ENCODE peak calls at places on chromosomes 12 and 14, in six cellular contexts. One of them, this sample, is unnamed.

GRCh38 chr12:16325426-16325825 is 22.0 kb upstream of the MGST1 start:
- DNase-seq in fibroblast of pulmonary artery: no peak
- DNase-seq in kidney: no peak
- DNase-seq in NCI-H524: no peak
- DNase-seq in tibial artery: no peak
- DNase-seq in DMS153: peak
- DNase-seq in this sample: no peak

GRCh38 chr14:66638688-66639087 is 130.7 kb downstream of the GPHN start:
- DNase-seq in fibroblast of pulmonary artery: peak
- DNase-seq in kidney: no peak
- DNase-seq in NCI-H524: no peak
- DNase-seq in tibial artery: no peak
- DNase-seq in DMS153: no peak
- DNase-seq in this sample: no peak

GRCh38 chr12:56461235-56462159 is 6.9 kb upstream of the SPRYD4 start:
- DNase-seq in fibroblast of pulmonary artery: peak
- DNase-seq in kidney: no peak
- DNase-seq in NCI-H524: no peak
- DNase-seq in tibial artery: no peak
- DNase-seq in DMS153: no peak
- DNase-seq in this sample: peak

GRCh38 chr12:85834378-85834777 is 1.8 kb downstream of the RASSF9 start:
- DNase-seq in fibroblast of pulmonary artery: no peak
- DNase-seq in kidney: no peak
- DNase-seq in NCI-H524: no peak
- DNase-seq in tibial artery: no peak
- DNase-seq in DMS153: no peak
- DNase-seq in this sample: no peak

GRCh38 chr12:12091977-12092663 is 21.4 kb downstream of the BCL2L14 start:
- DNase-seq in fibroblast of pulmonary artery: peak
- DNase-seq in kidney: no peak
- DNase-seq in NCI-H524: no peak
- DNase-seq in tibial artery: no peak
- DNase-seq in DMS153: peak
- DNase-seq in this sample: no peak

GRCh38 chr12:52020539-52021336 is 14.0 kb downstream of the TAMALIN start:
- DNase-seq in fibroblast of pulmonary artery: peak
- DNase-seq in kidney: peak
- DNase-seq in NCI-H524: peak
- DNase-seq in tibial artery: no peak
- DNase-seq in DMS153: peak
- DNase-seq in this sample: peak

GRCh38 chr12:22018860-22019259 is 27.2 kb upstream of the CMAS start:
- DNase-seq in fibroblast of pulmonary artery: peak
- DNase-seq in kidney: no peak
- DNase-seq in NCI-H524: no peak
- DNase-seq in tibial artery: no peak
- DNase-seq in DMS153: no peak
- DNase-seq in this sample: no peak

GRCh38 chr12:30822385-30823139 is 67.8 kb upstream of the CAPRIN2 start:
- DNase-seq in fibroblast of pulmonary artery: peak
- DNase-seq in kidney: peak
- DNase-seq in NCI-H524: peak
- DNase-seq in tibial artery: peak
- DNase-seq in DMS153: no peak
- DNase-seq in this sample: peak

GRCh38 chr14:99476864-99477263 is 3.8 kb downstream of the SETD3 start:
- DNase-seq in fibroblast of pulmonary artery: peak
- DNase-seq in kidney: no peak
- DNase-seq in NCI-H524: no peak
- DNase-seq in tibial artery: no peak
- DNase-seq in DMS153: no peak
- DNase-seq in this sample: no peak

GRCh38 chr14:20501346-20501745 is 4.0 kb upstream of the RNASE10 start:
- DNase-seq in fibroblast of pulmonary artery: peak
- DNase-seq in kidney: no peak
- DNase-seq in NCI-H524: no peak
- DNase-seq in tibial artery: no peak
- DNase-seq in DMS153: no peak
- DNase-seq in this sample: no peak

This sample was measured in sigmoid colon.